ENCODE peak calls at places on chromosomes 11 and 22, in four cellular contexts. P is CD4-positive, alpha-beta T cell; W is right cardiac atrium; G is PC-3. U is an unnamed sample.

GRCh38 chr11:15969281-15969680 is 387.1 kb downstream of the SOX6 start:
- DNase-seq in W (peak; percentile 78), P (no peak), G (peak; percentile 48), U (no peak)

GRCh38 chr11:81725691-81726090 is 1008.0 kb downstream of the FAM181B start:
- DNase-seq in G (no peak), W (no peak), P (no peak), U (no peak)

GRCh38 chr11:8167796-8168195 is 1.0 kb downstream of the RIC3 start:
- DNase-seq in P (no peak), G (no peak), W (no peak), U (no peak)

GRCh38 chr22:31490496-31490925 is 869 bp upstream of the EIF4ENIF1 start:
- DNase-seq in G (peak; percentile 51), P (peak; percentile 26), W (peak; percentile 68), U (no peak)

GRCh38 chr11:35893796-35894475 is 49.9 kb upstream of the LDLRAD3 start:
- DNase-seq in W (no peak), G (peak; percentile 95), P (no peak), U (peak; percentile 88)

GRCh38 chr11:119872911-119873310 is 143.9 kb upstream of the NECTIN1 start:
- DNase-seq in P (no peak), W (no peak), G (no peak), U (no peak)

GRCh38 chr11:27304514-27304913 is 58.5 kb downstream of the CCDC34 start:
- DNase-seq in W (no peak), P (no peak), G (no peak), U (no peak)

GRCh38 chr11:65429724-65430405 is 7.3 kb downstream of the NEAT1 start:
- DNase-seq in P (no peak), G (peak; percentile 37), W (peak; percentile 89), U (peak; percentile 67)

GRCh38 chr22:26656896-26657851 is at the start of gene MIAT:
- DNase-seq in P (peak; percentile 61), G (no peak), W (no peak), U (no peak)

GRCh38 chr22:35540600-35541253 is at the start of gene RASD2:
- DNase-seq in W (peak; percentile 68), P (peak; percentile 19), G (peak; percentile 20), U (no peak)

GRCh38 chr11:123137496-123138270 is 57.4 kb downstream of the CLMP start:
- DNase-seq in G (no peak), W (peak; percentile 97), P (no peak), U (no peak)

GRCh38 chr11:45161252-45162063 is 15.0 kb downstream of the PRDM11 start:
- DNase-seq in G (no peak), W (peak; percentile 85), P (no peak), U (no peak)

GRCh38 chr22:25383278-25383820 is 163.9 kb downstream of the CRYBB2 start:
- DNase-seq in P (no peak), W (no peak), G (no peak), U (no peak)

GRCh38 chr11:44970293-44970692 is 19.6 kb upstream of the TP53I11 start:
- DNase-seq in G (no peak), W (no peak), P (no peak), U (no peak)

GRCh38 chr11:60978546-60979380 is 7.3 kb downstream of the CD6 start:
- DNase-seq in P (no peak), W (no peak), G (no peak), U (no peak)

GRCh38 chr11:64461081-64461480 is 102.1 kb downstream of the RPS6KA4 start:
- DNase-seq in W (no peak), G (no peak), P (no peak), U (no peak)

GRCh38 chr22:50399751-50400331 is 56.7 kb downstream of the PPP6R2 start:
- DNase-seq in P (peak; percentile 7), W (no peak), G (no peak), U (no peak)

GRCh38 chr22:50400931-50401330 is 57.8 kb downstream of the PPP6R2 start:
- DNase-seq in W (no peak), G (no peak), P (no peak), U (no peak)

GRCh38 chr22:50398698-50399648 is 55.8 kb downstream of the PPP6R2 start:
- DNase-seq in P (no peak), G (no peak), W (no peak), U (no peak)

GRCh38 chr22:50401907-50402306 is 58.8 kb downstream of the PPP6R2 start:
- DNase-seq in W (no peak), P (no peak), G (no peak), U (no peak)

GRCh38 chr22:50400406-50400805 is 57.3 kb downstream of the PPP6R2 start:
- DNase-seq in W (no peak), G (no peak), P (no peak), U (no peak)
- H3K27ac ChIP-seq in W (no peak overlapping the region), G (no peak overlapping the region), P (no peak overlapping the region), U (no peak overlapping the region)

GRCh38 chr11:34643846-34644245 is 23.0 kb downstream of the EHF start:
- DNase-seq in G (no peak), P (no peak), W (no peak), U (no peak)

GRCh38 chr11:34639545-34639944 is 18.7 kb downstream of the EHF start:
- DNase-seq in W (no peak), P (no peak), G (peak; percentile 87), U (no peak)

GRCh38 chr11:34640050-34640971 is 19.4 kb downstream of the EHF start:
- DNase-seq in G (peak; percentile 95), P (no peak), W (no peak), U (peak; percentile 74)

GRCh38 chr11:34641456-34641855 is 20.6 kb downstream of the EHF start:
- DNase-seq in G (peak; percentile 25), P (no peak), W (no peak), U (no peak)

GRCh38 chr11:34641981-34642380 is 21.1 kb downstream of the EHF start:
- DNase-seq in G (peak; percentile 49), W (no peak), P (no peak), U (no peak)
- H3K27ac ChIP-seq in G (peak overlapping the region; percentile 97), W (no peak overlapping the region), P (no peak overlapping the region), U (peak overlapping the region; percentile 77)

GRCh38 chr11:73221451-73221850 is 3.4 kb downstream of the P2RY2 start:
- DNase-seq in G (no peak), W (no peak), P (no peak), U (peak; percentile 45)
- H3K27ac ChIP-seq in G (no peak overlapping the region), W (no peak overlapping the region), P (no peak overlapping the region), U (no peak overlapping the region)

GRCh38 chr11:133946018-133946417 is 10.8 kb downstream of the IGSF9B start:
- DNase-seq in P (no peak), G (no peak), W (no peak), U (no peak)
- H3K27ac ChIP-seq in P (no peak overlapping the region), G (no peak overlapping the region), W (peak overlapping the region; percentile 8), U (no peak overlapping the region)

DNA sequence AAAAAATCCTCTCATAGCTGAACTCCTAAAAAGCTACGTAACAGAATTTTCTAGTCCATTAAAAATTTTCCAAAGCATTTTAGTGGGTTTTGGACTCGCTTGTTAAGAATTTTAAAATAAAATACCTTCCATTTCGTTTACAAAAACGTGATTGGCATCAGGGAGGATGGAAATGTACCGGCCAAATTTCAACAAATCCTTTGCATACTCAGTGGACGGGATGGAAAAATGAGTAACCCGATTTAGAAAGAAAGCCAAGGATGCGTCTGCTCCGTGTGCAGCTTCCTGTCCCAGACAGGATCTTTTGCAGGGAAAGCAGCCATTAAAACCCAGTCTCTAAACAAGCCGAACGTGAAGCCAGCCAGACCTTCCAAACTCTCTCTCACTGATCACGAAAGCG is 15.6 kb downstream of the TMEM184B start:
- DNase-seq in W (peak; percentile 38), P (no peak), G (peak; percentile 29), U (no peak)
- H3K27ac ChIP-seq in W (peak overlapping the region; percentile 87), P (no peak overlapping the region), G (peak overlapping the region; percentile 31), U (no peak overlapping the region)

GRCh38 chr22:30205281-30206115 is 41.1 kb downstream of the LIF start:
- DNase-seq in G (peak; percentile 91), W (peak; percentile 77), P (no peak), U (no peak)
- H3K27ac ChIP-seq in G (peak overlapping the region; percentile 100), W (peak overlapping the region; percentile 60), P (no peak overlapping the region), U (peak overlapping the region; percentile 62)

DNA sequence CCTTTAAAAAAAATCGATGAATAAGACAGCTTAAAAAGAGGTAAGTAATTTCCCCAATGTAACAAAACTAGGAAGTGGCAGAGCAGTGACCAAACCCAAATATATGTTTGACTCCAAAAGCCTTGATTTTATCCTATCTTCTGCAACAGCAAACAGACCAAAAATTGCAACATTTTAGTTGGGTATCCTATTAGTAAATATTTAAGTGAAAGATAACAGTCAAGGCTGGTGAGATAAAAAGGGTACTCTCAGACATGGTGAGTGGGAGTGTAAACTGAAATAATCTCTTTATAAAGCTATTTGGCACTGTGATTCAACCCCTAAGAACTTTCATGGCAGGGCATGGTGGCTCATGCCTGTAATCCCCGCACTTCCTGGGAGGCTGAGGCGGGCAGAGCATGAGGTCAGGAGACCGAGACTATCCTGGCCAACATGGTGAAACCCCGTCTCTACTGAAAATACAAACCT is 1.9 kb upstream of the RDX start:
- DNase-seq in W (no peak), P (no peak), G (peak; percentile 73), U (peak; percentile 68)
- H3K27ac ChIP-seq in W (no peak overlapping the region), P (no peak overlapping the region), G (peak overlapping the region; percentile 91), U (peak overlapping the region; percentile 89)

GRCh38 chr11:68033708-68034045 is 3.2 kb downstream of the NDUFS8 start:
- DNase-seq in P (no peak), W (peak; percentile 84), G (no peak), U (no peak)
- H3K27ac ChIP-seq in P (no peak overlapping the region), W (peak overlapping the region; percentile 70), G (no peak overlapping the region), U (no peak overlapping the region)

GRCh38 chr11:79437981-79438630 is 2.7 kb downstream of the TENM4 start:
- DNase-seq in G (no peak), P (no peak), W (peak; percentile 41), U (peak; percentile 66)

GRCh38 chr11:79439893-79440450 is 858 bp downstream of the TENM4 start:
- DNase-seq in G (no peak), W (peak; percentile 67), P (no peak), U (no peak)

GRCh38 chr11:79437274-79437980 is 3.4 kb downstream of the TENM4 start:
- DNase-seq in W (peak; percentile 90), G (no peak), P (no peak), U (peak; percentile 74)

GRCh38 chr11:79439430-79439892 is 1.4 kb downstream of the TENM4 start:
- DNase-seq in P (no peak), G (no peak), W (no peak), U (no peak)

GRCh38 chr11:79438631-79439429 is 2.0 kb downstream of the TENM4 start:
- DNase-seq in P (no peak), G (no peak), W (peak; percentile 57), U (no peak)
- H3K27ac ChIP-seq in P (no peak overlapping the region), G (no peak overlapping the region), W (no peak overlapping the region), U (peak overlapping the region; percentile 91)